ENCODE peak calls at places on chromosomes 12 and 14, in six cellular contexts. G is dorsolateral prefrontal cortex, H is A549, M is nucleus accumbens, S is H4, D is AG10803. V is an unnamed sample.

GRCh38 chr12:75560167-75560566 is 48.8 kb upstream of the KRR1 start:
- DNase-seq in G (no peak), H (peak), M (no peak), S (peak), D (peak), V (peak)

GRCh38 chr14:89415139-89415538 is 1.9 kb downstream of the FOXN3 start:
- DNase-seq in G (no peak), H (no peak), M (no peak), S (no peak), D (no peak), V (no peak)

GRCh38 chr14:55556929-55557623 is 22.9 kb upstream of the KTN1 start:
- DNase-seq in G (peak), H (peak), M (peak), S (peak), D (peak), V (no peak)

GRCh38 chr12:1591029-1591428 is 3.4 kb downstream of the FBXL14 start:
- DNase-seq in G (no peak), H (peak), M (no peak), S (peak), D (no peak), V (peak)

GRCh38 chr14:50670196-50670875 is 2.2 kb upstream of the SAV1 start:
- DNase-seq in G (no peak), H (no peak), M (no peak), S (no peak), D (no peak), V (no peak)

GRCh38 chr12:66244446-66244845 is 55.4 kb downstream of the IRAK3 start:
- DNase-seq in G (no peak), H (no peak), M (no peak), S (no peak), D (peak), V (no peak)

GRCh38 chr12:28569698-28570411 is 379.6 kb downstream of the CCDC91 start:
- DNase-seq in G (no peak), H (peak), M (no peak), S (no peak), D (peak), V (no peak)

GRCh38 chr12:46660719-46661118 is 165.1 kb downstream of the SLC38A4 start:
- DNase-seq in G (no peak), H (no peak), M (no peak), S (no peak), D (peak), V (no peak)

GRCh38 chr12:52848661-52849255 is at the start of gene KRT78:
- DNase-seq in G (no peak), H (no peak), M (no peak), S (no peak), D (no peak), V (no peak)

GRCh38 chr12:109433618-109434017 is 43.5 kb downstream of the KCTD10 start:
- DNase-seq in G (no peak), H (no peak), M (no peak), S (no peak), D (no peak), V (no peak)